ENCODE peak calls at places on chromosomes 4 and X, in eight cellular contexts. P is NCI-H774; U is ascending aorta; D is AG08395; S is GM18507; A is thyroid gland; T is CD8-positive, alpha-beta memory T cell; I is HFF-Myc. F is an unnamed sample.
A peak's percentile ranks its signal among the peaks of the same experiment; 100 is the strongest.

GRCh38 chrX:49019599-49020249 is 17.7 kb upstream of the GRIPAP1 start:
- DNase-seq in T (no peak), U (no peak), D (no peak), S (no peak), P (no peak), I (no peak), A (no peak), F (no peak)

GRCh38 chr4:110629214-110629754 is 6.4 kb upstream of the PITX2 start:
- DNase-seq in A (no peak), P (no peak), T (no peak), D (no peak), U (no peak), S (no peak), I (no peak), F (no peak)

GRCh38 chr4:102809691-102810090 is 17.7 kb downstream of the UBE2D3 start:
- DNase-seq in U (no peak), P (no peak), I (no peak), T (no peak), D (no peak), A (no peak), S (no peak), F (no peak)

GRCh38 chrX:70479970-70480659 is 35.5 kb downstream of the DLG3 start:
- DNase-seq in A (peak; percentile 41), P (no peak), T (no peak), S (no peak), I (no peak), D (no peak), U (no peak), F (no peak)

GRCh38 chrX:130285069-130285620 is 16.4 kb upstream of the ZNF280C start:
- DNase-seq in D (no peak), T (no peak), A (no peak), U (no peak), I (no peak), S (no peak), P (no peak), F (no peak)

GRCh38 chrX:37685452-37686347 is at the start of gene XK:
- DNase-seq in S (no peak), A (peak; percentile 51), U (peak; percentile 71), P (peak; percentile 45), T (peak; percentile 4), D (no peak), I (no peak), F (peak; percentile 1)

GRCh38 chrX:10579018-10579752 is 41.2 kb downstream of the MID1 start:
- DNase-seq in D (peak; percentile 21), P (no peak), T (no peak), S (no peak), I (no peak), U (no peak), A (no peak), F (no peak)

GRCh38 chr4:40395166-40395900 is 60.2 kb downstream of the CHRNA9 start:
- DNase-seq in A (peak; percentile 64), T (no peak), I (no peak), D (no peak), U (no peak), P (no peak), S (no peak), F (no peak)

GRCh38 chrX:22746081-22746480 is 253.7 kb upstream of the DDX53 start:
- DNase-seq in P (no peak), D (no peak), T (no peak), U (no peak), I (no peak), S (no peak), A (peak; percentile 48), F (no peak)

GRCh38 chr4:95761441-95761840 is 78.5 kb upstream of the PDHA2 start:
- DNase-seq in I (no peak), T (no peak), A (no peak), S (no peak), U (no peak), D (no peak), P (no peak), F (peak; percentile 77)

GRCh38 chrX:99184153-99184552 is 1225.9 kb downstream of the PCDH19 start:
- DNase-seq in I (no peak), D (no peak), A (no peak), T (no peak), U (no peak), S (no peak), P (no peak), F (no peak)

GRCh38 chr4:183287309-183287659 is 32.8 kb downstream of the CLDN22 start:
- DNase-seq in D (no peak), P (no peak), I (no peak), T (no peak), U (no peak), A (no peak), S (peak; percentile 9), F (no peak)

GRCh38 chr4:7335363-7336066 is 99.2 kb downstream of the PSAPL1 start:
- DNase-seq in T (peak; percentile 26), D (peak; percentile 67), S (peak; percentile 51), I (no peak), A (peak; percentile 91), U (no peak), P (peak; percentile 34), F (peak; percentile 25)

GRCh38 chr4:4855293-4856070 is 4.0 kb upstream of the MSX1 start:
- DNase-seq in D (no peak), S (no peak), U (no peak), I (no peak), P (no peak), T (no peak), A (no peak), F (no peak)

GRCh38 chr4:177460460-177460859 is 18.2 kb upstream of the AGA start:
- DNase-seq in I (no peak), U (no peak), D (no peak), P (no peak), T (no peak), S (no peak), A (no peak), F (no peak)

GRCh38 chr4:53380221-53380620 is 2.8 kb downstream of the FIP1L1 start:
- DNase-seq in P (no peak), A (no peak), T (no peak), I (no peak), S (no peak), U (no peak), D (no peak), F (no peak)

GRCh38 chr4:181007751-181008150 is 1235.5 kb upstream of the TENM3 start:
- DNase-seq in I (no peak), S (no peak), A (no peak), U (no peak), T (no peak), P (no peak), D (no peak), F (no peak)

GRCh38 chr4:2082118-2082517 is 23.0 kb downstream of the NAT8L start:
- DNase-seq in A (no peak), D (no peak), P (no peak), I (no peak), S (no peak), U (peak; percentile 30), T (no peak), F (no peak)

GRCh38 chr4:159298502-159298901 is 195.6 kb downstream of the RAPGEF2 start:
- DNase-seq in T (no peak), S (peak; percentile 4), D (peak; percentile 53), U (no peak), I (no peak), P (no peak), A (no peak), F (peak; percentile 58)

GRCh38 chr4:10099521-10100325 is 16.9 kb downstream of the WDR1 start:
- DNase-seq in A (no peak), U (no peak), D (no peak), P (no peak), T (peak; percentile 30), I (no peak), S (no peak), F (no peak)

GRCh38 chr4:76380561-76380960 is 40.4 kb downstream of the CCDC158 start:
- DNase-seq in T (no peak), U (no peak), P (no peak), I (no peak), A (no peak), D (no peak), S (no peak), F (no peak)

GRCh38 chr4:95155759-95156451 is 392.9 kb downstream of the UNC5C start:
- DNase-seq in T (no peak), U (no peak), A (no peak), D (peak; percentile 36), I (no peak), S (no peak), P (no peak), F (peak; percentile 45)

GRCh38 chrX:149962859-149963757 is 24.8 kb upstream of the EOLA2 start:
- DNase-seq in P (peak; percentile 24), D (peak; percentile 65), A (peak; percentile 37), S (no peak), U (no peak), T (no peak), I (peak; percentile 27), F (peak; percentile 39)

F was measured in RWPE1.